ENCODE peak calls at places on chromosomes 11 and 22, in ten cellular contexts. F is bronchial epithelial cell, C is heart left ventricle, W is choroid plexus epithelial cell, E is psoas muscle, R is GM10248, H is lower lobe of right lung, M is PC-3, V is upper lobe of right lung, L is breast epithelium. D is an unnamed sample.
A peak's percentile ranks its signal among the peaks of the same experiment; 100 is the strongest.

GRCh38 chr11:10592331-10592730 is 23.9 kb upstream of the LYVE1 start:
- DNase-seq in M (peak; percentile 91), H (no peak), E (no peak), L (no peak), V (no peak), R (no peak), F (peak; percentile 96), W (peak; percentile 95), C (no peak), D (no peak)

GRCh38 chr22:41367680-41368542 is 13.8 kb upstream of the TEF start:
- DNase-seq in F (peak; percentile 13), E (no peak), V (peak; percentile 84), H (peak; percentile 80), M (no peak), L (peak; percentile 74), W (peak; percentile 68), C (no peak), R (no peak), D (no peak)

GRCh38 chr22:29251265-29251664 is 16.5 kb downstream of the RHBDD3 start:
- DNase-seq in F (no peak), R (no peak), M (no peak), L (no peak), H (no peak), W (no peak), V (peak; percentile 20), E (no peak), C (no peak), D (no peak)

GRCh38 chr11:72222106-72222891 is 2.3 kb upstream of the INPPL1 start:
- DNase-seq in R (peak; percentile 7), E (no peak), F (no peak), V (no peak), W (no peak), H (no peak), L (no peak), M (no peak), C (no peak), D (no peak)

GRCh38 chr11:126188332-126189108 is 22.9 kb downstream of the RPUSD4 start:
- DNase-seq in L (no peak), M (no peak), C (no peak), F (no peak), V (peak; percentile 40), H (no peak), R (peak; percentile 65), W (no peak), E (no peak), D (no peak)

GRCh38 chr11:92667446-92668165 is 301.8 kb upstream of the MTNR1B start:
- DNase-seq in R (no peak), V (no peak), F (no peak), E (no peak), L (no peak), H (no peak), W (no peak), M (no peak), C (no peak), D (no peak)

GRCh38 chr11:126990716-126991480 is 9.7 kb downstream of the KIRREL3 start:
- DNase-seq in M (no peak), E (no peak), W (no peak), C (no peak), R (no peak), V (no peak), L (no peak), F (no peak), H (no peak), D (no peak)

GRCh38 chr11:131874070-131874469 is 503.7 kb downstream of the NTM start:
- DNase-seq in F (no peak), L (no peak), C (no peak), V (no peak), E (no peak), R (no peak), H (no peak), M (peak; percentile 52), W (no peak), D (no peak)

GRCh38 chr11:69654660-69655478 is 13.9 kb downstream of the CCND1 start:
- DNase-seq in H (no peak), E (peak; percentile 38), L (no peak), R (no peak), W (no peak), C (no peak), V (peak; percentile 65), F (peak; percentile 61), M (peak; percentile 97), D (no peak)

GRCh38 chr22:22682807-22683667 is 38.6 kb downstream of the GGTLC2 start:
- DNase-seq in C (no peak), L (no peak), M (peak; percentile 53), H (no peak), E (no peak), F (no peak), V (no peak), R (no peak), W (peak; percentile 62), D (no peak)

DNA sequence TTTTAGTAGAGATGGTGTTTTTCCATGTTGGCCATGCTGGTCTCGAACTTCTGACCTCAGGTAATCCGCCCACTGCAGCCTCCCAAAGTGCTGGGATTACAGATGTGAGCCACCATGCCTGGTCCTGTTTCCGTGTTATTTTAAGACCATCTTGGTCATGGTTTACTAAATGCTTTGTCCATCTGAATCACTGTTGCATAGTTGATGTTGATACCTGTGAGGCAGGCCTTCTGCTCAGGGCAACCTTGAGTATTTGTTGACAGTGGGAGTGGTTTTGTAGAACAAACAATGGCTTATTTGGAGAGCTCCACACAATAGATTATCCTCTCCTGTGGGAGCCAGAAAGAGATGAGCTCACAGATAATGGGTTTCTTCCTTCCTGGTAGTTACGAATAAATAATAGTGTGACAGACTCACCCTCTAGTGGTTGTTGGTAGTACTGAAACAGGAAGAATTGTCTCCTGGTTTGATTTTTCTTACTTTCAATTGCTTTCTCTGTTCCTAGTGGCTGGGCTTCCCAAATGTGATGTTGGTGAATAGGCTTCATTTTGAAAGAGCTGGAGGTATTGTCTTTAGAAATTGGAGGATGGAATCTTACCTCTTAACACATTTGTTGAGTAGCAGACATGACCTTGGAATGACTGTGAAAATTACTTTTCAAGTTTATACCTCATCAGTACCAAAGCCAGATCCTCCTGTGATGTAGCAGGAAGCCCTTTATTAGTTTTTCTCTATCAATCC is 39.0 kb downstream of the CTNND1 start:
- DNase-seq in R (peak; percentile 71), H (no peak), W (peak; percentile 85), E (no peak), F (peak; percentile 98), C (no peak), M (peak; percentile 99), V (no peak), L (peak; percentile 50), D (peak; percentile 6)
- TF ChIP-seq CTCF in R (peak; percentile 67), H (peak; percentile 86), W (peak; percentile 75), E (peak; percentile 91), F (peak; percentile 69), C (peak; percentile 82), M (peak; percentile 98), V (peak; percentile 89), L (peak; percentile 97), D (peak; percentile 92)

DNA sequence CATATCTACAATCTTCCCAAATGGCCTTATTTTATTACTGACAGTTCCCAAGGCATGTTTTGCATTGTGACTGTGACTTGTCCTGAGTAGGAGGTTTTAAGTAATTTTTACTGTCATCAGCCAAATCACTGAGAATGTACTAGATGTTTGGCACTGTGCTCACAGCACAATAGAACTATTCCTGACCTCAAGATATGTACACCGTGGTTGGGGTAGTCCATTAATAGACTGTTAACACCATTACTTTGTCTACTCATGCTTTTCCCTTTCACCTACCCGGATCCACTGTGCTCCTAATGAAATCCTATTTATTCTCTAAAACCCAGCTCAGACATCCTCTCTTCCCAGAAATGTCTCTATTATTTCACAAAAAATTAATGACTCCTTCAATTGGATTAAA is 168.7 kb upstream of the TENM4 start:
- DNase-seq in H (no peak), F (no peak), L (no peak), W (no peak), V (no peak), R (no peak), E (no peak), C (no peak), M (no peak), D (no peak)
- TF ChIP-seq CTCF in H (no peak), F (no peak), L (no peak), W (no peak), V (no peak), R (no peak), E (no peak), C (no peak), M (no peak), D (no peak)

GRCh38 chr11:945986-946385 is 20.3 kb downstream of the AP2A2 start:
- DNase-seq in F (no peak), H (no peak), C (peak; percentile 28), M (no peak), W (peak; percentile 59), R (no peak), L (no peak), V (no peak), E (no peak), D (no peak)

GRCh38 chr11:940496-941135 is 14.9 kb downstream of the AP2A2 start:
- DNase-seq in V (no peak), F (no peak), C (peak; percentile 50), L (no peak), R (no peak), W (no peak), E (no peak), H (no peak), M (no peak), D (no peak)

GRCh38 chr11:942853-943252 is 17.2 kb downstream of the AP2A2 start:
- DNase-seq in W (peak; percentile 52), M (no peak), E (no peak), F (peak; percentile 38), C (peak; percentile 29), V (no peak), H (no peak), R (no peak), L (no peak), D (no peak)

GRCh38 chr11:947744-948143 is 22.1 kb downstream of the AP2A2 start:
- DNase-seq in M (no peak), W (no peak), H (no peak), C (no peak), L (no peak), V (no peak), R (no peak), F (no peak), E (no peak), D (no peak)

DNA sequence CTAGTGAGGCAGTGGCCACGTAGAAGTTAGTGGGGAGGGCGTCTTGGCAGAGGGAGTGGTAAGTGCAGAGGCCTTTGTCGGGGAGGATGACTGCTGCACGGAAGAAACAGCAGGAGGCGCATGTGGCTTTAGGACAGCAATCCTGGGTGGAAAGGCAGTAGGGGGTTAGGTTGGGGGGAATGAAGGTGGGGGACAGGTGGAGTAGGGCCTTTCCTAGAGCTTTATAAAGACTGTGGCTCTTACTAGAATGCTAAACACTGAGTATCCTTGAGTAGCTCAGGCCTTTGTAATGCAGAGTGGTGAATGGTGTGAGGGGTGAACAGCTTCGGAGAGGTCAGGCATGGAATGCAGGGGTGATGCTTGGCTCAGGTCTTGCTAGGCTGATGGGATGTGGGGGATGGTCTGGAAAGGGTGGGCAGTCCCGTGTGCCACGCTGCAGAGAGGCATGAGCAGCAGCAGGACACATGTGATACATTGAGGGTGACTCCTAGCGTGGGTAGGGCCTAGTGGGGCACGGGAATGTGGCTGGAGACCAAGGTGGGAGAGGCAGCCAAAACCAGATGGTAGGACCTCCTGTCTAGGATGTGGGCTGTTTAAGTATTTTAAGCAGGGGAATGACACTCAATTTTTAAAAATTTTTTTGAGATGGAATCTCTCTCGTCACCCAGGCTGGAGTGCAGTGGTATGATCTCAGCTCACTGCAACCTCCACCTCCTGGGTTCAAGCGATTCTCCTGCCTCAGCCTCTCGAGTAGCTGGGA is 19.2 kb downstream of the AP2A2 start:
- DNase-seq in M (no peak), E (no peak), C (peak; percentile 27), W (peak; percentile 76), L (no peak), F (no peak), H (no peak), R (no peak), V (no peak), D (no peak)
- TF ChIP-seq CTCF in M (no peak), E (no peak), C (no peak), W (peak; percentile 49), L (no peak), F (no peak), H (no peak), R (no peak), V (no peak), D (no peak)

GRCh38 chr11:67261635-67261941 is 4.7 kb upstream of the GRK2 start:
- DNase-seq in H (no peak), E (peak; percentile 55), W (no peak), R (no peak), L (no peak), M (no peak), V (no peak), F (no peak), C (peak; percentile 64), D (no peak)
- TF ChIP-seq CTCF in H (peak; percentile 25), E (no peak), W (peak; percentile 34), R (no peak), L (no peak), M (peak; percentile 33), V (peak; percentile 14), F (peak; percentile 17), C (no peak), D (no peak)